ENCODE peak calls at places on chromosome 11, in eight cellular contexts. U is HEK293T; M is LoVo; W is kidney glomerular epithelial cell; E is NCI-H510A; D is adipocyte; H is skeletal muscle cell; Y is activated naive CD4-positive, alpha-beta T cell treated with anti-CD3 and anti-CD28 coated beads, Interleukin-2, amount 50 U/mL, for 16 hours. T is an unnamed sample.

GRCh38 chr11:120011836-120012235 is 126.1 kb downstream of the TRIM29 start:
- DNase-seq in E (no peak), Y (no peak), M (no peak), D (no peak), U (no peak), W (no peak), H (no peak), T (no peak)

GRCh38 chr11:72085836-72086475 is 5.3 kb downstream of the LRRC51 start:
- DNase-seq in H (no peak), Y (no peak), D (no peak), E (no peak), U (no peak), M (no peak), W (no peak), T (peak)

GRCh38 chr11:126990716-126991480 is 9.7 kb downstream of the KIRREL3 start:
- DNase-seq in W (peak), M (no peak), D (peak), Y (no peak), U (no peak), H (no peak), E (no peak), T (no peak)

GRCh38 chr11:110513521-110514450 is 84.0 kb downstream of the FDX1 start:
- DNase-seq in U (no peak), M (no peak), H (no peak), D (peak), Y (no peak), E (no peak), W (no peak), T (no peak)

GRCh38 chr11:20258496-20258895 is 98.2 kb upstream of the DBX1 start:
- DNase-seq in Y (no peak), H (no peak), E (no peak), D (no peak), U (no peak), W (no peak), M (no peak), T (no peak)

GRCh38 chr11:117424781-117425180 is 97.1 kb downstream of the CEP164 start:
- DNase-seq in E (no peak), D (no peak), U (no peak), W (no peak), H (peak), M (no peak), Y (no peak), T (no peak)

GRCh38 chr11:62981743-62982142 is 3.0 kb downstream of the SLC22A6 start:
- DNase-seq in U (no peak), D (no peak), E (no peak), H (no peak), M (no peak), Y (no peak), W (no peak), T (no peak)

GRCh38 chr11:15651033-15651432 is 536.3 kb downstream of the INSC start:
- DNase-seq in U (no peak), M (no peak), D (no peak), Y (no peak), H (no peak), E (no peak), W (no peak), T (no peak)

GRCh38 chr11:16603890-16604783 is 134.3 kb upstream of the C11orf58 start:
- DNase-seq in Y (no peak), E (no peak), H (no peak), U (peak), M (peak), W (no peak), D (peak), T (peak)

T was measured in NCI-H774.